ENCODE peak calls at places on chromosome 21, in ten cellular contexts. One of them, this sample, is unnamed.

GRCh38 chr21:38380391-38381137 is 117.7 kb downstream of the ERG start:
- DNase-seq in activated CD8-positive, alpha-beta memory T cell treated with anti-CD3 and anti-CD28 coated beads for 4 hours: no peak
- DNase-seq in GM20000: no peak
- DNase-seq in GM03348: peak; percentile 58
- DNase-seq in endothelial cell: no peak
- DNase-seq in GM23338: peak; percentile 12
- DNase-seq in fibroblast of the aortic adventitia: peak; percentile 72
- DNase-seq in kidney: no peak
- DNase-seq in stimulated activated CD4-positive, alpha-beta T cell treated with anti-CD3 and anti-CD28 coated beads, TNF-alpha, amount 100 ng/mL, for 4 hours: no peak
- DNase-seq in AG04450: no peak
- DNase-seq in this sample: peak; percentile 45

GRCh38 chr21:44084496-44085241 is 22.5 kb upstream of the PWP2 start:
- DNase-seq in activated CD8-positive, alpha-beta memory T cell treated with anti-CD3 and anti-CD28 coated beads for 4 hours: no peak
- DNase-seq in GM20000: no peak
- DNase-seq in GM03348: no peak
- DNase-seq in endothelial cell: no peak
- DNase-seq in GM23338: no peak
- DNase-seq in fibroblast of the aortic adventitia: no peak
- DNase-seq in kidney: peak; percentile 26
- DNase-seq in stimulated activated CD4-positive, alpha-beta T cell treated with anti-CD3 and anti-CD28 coated beads, TNF-alpha, amount 100 ng/mL, for 4 hours: no peak
- DNase-seq in AG04450: no peak
- DNase-seq in this sample: no peak

GRCh38 chr21:42651515-42652401 is 1.7 kb upstream of the PDE9A start:
- DNase-seq in activated CD8-positive, alpha-beta memory T cell treated with anti-CD3 and anti-CD28 coated beads for 4 hours: no peak
- DNase-seq in GM20000: peak; percentile 44
- DNase-seq in GM03348: no peak
- DNase-seq in endothelial cell: no peak
- DNase-seq in GM23338: no peak
- DNase-seq in fibroblast of the aortic adventitia: no peak
- DNase-seq in kidney: peak; percentile 90
- DNase-seq in stimulated activated CD4-positive, alpha-beta T cell treated with anti-CD3 and anti-CD28 coated beads, TNF-alpha, amount 100 ng/mL, for 4 hours: no peak
- DNase-seq in AG04450: no peak
- DNase-seq in this sample: no peak

GRCh38 chr21:30336596-30336995 is 898 bp downstream of the KRTAP27-1 start:
- DNase-seq in activated CD8-positive, alpha-beta memory T cell treated with anti-CD3 and anti-CD28 coated beads for 4 hours: no peak
- DNase-seq in GM20000: no peak
- DNase-seq in GM03348: peak; percentile 10
- DNase-seq in endothelial cell: no peak
- DNase-seq in GM23338: no peak
- DNase-seq in fibroblast of the aortic adventitia: no peak
- DNase-seq in kidney: no peak
- DNase-seq in stimulated activated CD4-positive, alpha-beta T cell treated with anti-CD3 and anti-CD28 coated beads, TNF-alpha, amount 100 ng/mL, for 4 hours: no peak
- DNase-seq in AG04450: no peak
- DNase-seq in this sample: peak; percentile 61

GRCh38 chr21:43624343-43624742 is 34.9 kb downstream of the HSF2BP start:
- DNase-seq in activated CD8-positive, alpha-beta memory T cell treated with anti-CD3 and anti-CD28 coated beads for 4 hours: no peak
- DNase-seq in GM20000: no peak
- DNase-seq in GM03348: no peak
- DNase-seq in endothelial cell: no peak
- DNase-seq in GM23338: peak; percentile 31
- DNase-seq in fibroblast of the aortic adventitia: no peak
- DNase-seq in kidney: no peak
- DNase-seq in stimulated activated CD4-positive, alpha-beta T cell treated with anti-CD3 and anti-CD28 coated beads, TNF-alpha, amount 100 ng/mL, for 4 hours: no peak
- DNase-seq in AG04450: no peak
- DNase-seq in this sample: no peak

GRCh38 chr21:43287974-43288755 is 119.4 kb downstream of the CRYAA start:
- DNase-seq in activated CD8-positive, alpha-beta memory T cell treated with anti-CD3 and anti-CD28 coated beads for 4 hours: no peak
- DNase-seq in GM20000: no peak
- DNase-seq in GM03348: no peak
- DNase-seq in endothelial cell: no peak
- DNase-seq in GM23338: no peak
- DNase-seq in fibroblast of the aortic adventitia: no peak
- DNase-seq in kidney: peak; percentile 73
- DNase-seq in stimulated activated CD4-positive, alpha-beta T cell treated with anti-CD3 and anti-CD28 coated beads, TNF-alpha, amount 100 ng/mL, for 4 hours: no peak
- DNase-seq in AG04450: no peak
- DNase-seq in this sample: no peak

GRCh38 chr21:42809577-42810440 is 69.5 kb downstream of the WDR4 start:
- DNase-seq in activated CD8-positive, alpha-beta memory T cell treated with anti-CD3 and anti-CD28 coated beads for 4 hours: no peak
- DNase-seq in GM20000: no peak
- DNase-seq in GM03348: no peak
- DNase-seq in endothelial cell: no peak
- DNase-seq in GM23338: no peak
- DNase-seq in fibroblast of the aortic adventitia: no peak
- DNase-seq in kidney: no peak
- DNase-seq in stimulated activated CD4-positive, alpha-beta T cell treated with anti-CD3 and anti-CD28 coated beads, TNF-alpha, amount 100 ng/mL, for 4 hours: no peak
- DNase-seq in AG04450: no peak
- DNase-seq in this sample: no peak

GRCh38 chr21:29072873-29073221 is 601 bp downstream of the CCT8 start:
- DNase-seq in activated CD8-positive, alpha-beta memory T cell treated with anti-CD3 and anti-CD28 coated beads for 4 hours: no peak
- DNase-seq in GM20000: no peak
- DNase-seq in GM03348: peak; percentile 25
- DNase-seq in endothelial cell: peak; percentile 18
- DNase-seq in GM23338: peak; percentile 47
- DNase-seq in fibroblast of the aortic adventitia: peak; percentile 49
- DNase-seq in kidney: no peak
- DNase-seq in stimulated activated CD4-positive, alpha-beta T cell treated with anti-CD3 and anti-CD28 coated beads, TNF-alpha, amount 100 ng/mL, for 4 hours: no peak
- DNase-seq in AG04450: no peak
- DNase-seq in this sample: peak; percentile 34

GRCh38 chr21:37365657-37366487 is 701 bp upstream of the DYRK1A start:
- DNase-seq in activated CD8-positive, alpha-beta memory T cell treated with anti-CD3 and anti-CD28 coated beads for 4 hours: no peak
- DNase-seq in GM20000: peak; percentile 93
- DNase-seq in GM03348: peak; percentile 83
- DNase-seq in endothelial cell: peak; percentile 81
- DNase-seq in GM23338: peak; percentile 83
- DNase-seq in fibroblast of the aortic adventitia: peak; percentile 57
- DNase-seq in kidney: peak; percentile 92
- DNase-seq in stimulated activated CD4-positive, alpha-beta T cell treated with anti-CD3 and anti-CD28 coated beads, TNF-alpha, amount 100 ng/mL, for 4 hours: peak; percentile 57
- DNase-seq in AG04450: no peak
- DNase-seq in this sample: peak; percentile 68

GRCh38 chr21:43269981-43270670 is 101.3 kb downstream of the CRYAA start:
- DNase-seq in activated CD8-positive, alpha-beta memory T cell treated with anti-CD3 and anti-CD28 coated beads for 4 hours: no peak
- DNase-seq in GM20000: no peak
- DNase-seq in GM03348: no peak
- DNase-seq in endothelial cell: no peak
- DNase-seq in GM23338: no peak
- DNase-seq in fibroblast of the aortic adventitia: no peak
- DNase-seq in kidney: peak; percentile 34
- DNase-seq in stimulated activated CD4-positive, alpha-beta T cell treated with anti-CD3 and anti-CD28 coated beads, TNF-alpha, amount 100 ng/mL, for 4 hours: no peak
- DNase-seq in AG04450: no peak
- DNase-seq in this sample: no peak

GRCh38 chr21:27423073-27423472 is 456.2 kb upstream of the ADAMTS5 start:
- DNase-seq in activated CD8-positive, alpha-beta memory T cell treated with anti-CD3 and anti-CD28 coated beads for 4 hours: no peak
- DNase-seq in GM20000: no peak
- DNase-seq in GM03348: peak; percentile 78
- DNase-seq in endothelial cell: no peak
- DNase-seq in GM23338: no peak
- DNase-seq in fibroblast of the aortic adventitia: peak; percentile 96
- DNase-seq in kidney: peak; percentile 88
- DNase-seq in stimulated activated CD4-positive, alpha-beta T cell treated with anti-CD3 and anti-CD28 coated beads, TNF-alpha, amount 100 ng/mL, for 4 hours: no peak
- DNase-seq in AG04450: peak; percentile 88
- DNase-seq in this sample: peak; percentile 88

GRCh38 chr21:44818636-44819011 is 762 bp upstream of the SUMO3 start:
- DNase-seq in activated CD8-positive, alpha-beta memory T cell treated with anti-CD3 and anti-CD28 coated beads for 4 hours: no peak
- DNase-seq in GM20000: no peak
- DNase-seq in GM03348: no peak
- DNase-seq in endothelial cell: no peak
- DNase-seq in GM23338: peak; percentile 47
- DNase-seq in fibroblast of the aortic adventitia: no peak
- DNase-seq in kidney: peak; percentile 87
- DNase-seq in stimulated activated CD4-positive, alpha-beta T cell treated with anti-CD3 and anti-CD28 coated beads, TNF-alpha, amount 100 ng/mL, for 4 hours: no peak
- DNase-seq in AG04450: no peak
- DNase-seq in this sample: no peak

GRCh38 chr21:42121792-42122191 is 50.7 kb downstream of the UMODL1 start:
- DNase-seq in activated CD8-positive, alpha-beta memory T cell treated with anti-CD3 and anti-CD28 coated beads for 4 hours: no peak
- DNase-seq in GM20000: no peak
- DNase-seq in GM03348: no peak
- DNase-seq in endothelial cell: no peak
- DNase-seq in GM23338: no peak
- DNase-seq in fibroblast of the aortic adventitia: no peak
- DNase-seq in kidney: peak; percentile 64
- DNase-seq in stimulated activated CD4-positive, alpha-beta T cell treated with anti-CD3 and anti-CD28 coated beads, TNF-alpha, amount 100 ng/mL, for 4 hours: no peak
- DNase-seq in AG04450: no peak
- DNase-seq in this sample: no peak

GRCh38 chr21:31255846-31256395 is 88.1 kb downstream of the TIAM1 start:
- DNase-seq in activated CD8-positive, alpha-beta memory T cell treated with anti-CD3 and anti-CD28 coated beads for 4 hours: no peak
- DNase-seq in GM20000: no peak
- DNase-seq in GM03348: no peak
- DNase-seq in endothelial cell: no peak
- DNase-seq in GM23338: no peak
- DNase-seq in fibroblast of the aortic adventitia: no peak
- DNase-seq in kidney: no peak
- DNase-seq in stimulated activated CD4-positive, alpha-beta T cell treated with anti-CD3 and anti-CD28 coated beads, TNF-alpha, amount 100 ng/mL, for 4 hours: no peak
- DNase-seq in AG04450: no peak
- DNase-seq in this sample: no peak

GRCh38 chr21:40047993-40048730 is 180.9 kb downstream of the PCP4 start:
- DNase-seq in activated CD8-positive, alpha-beta memory T cell treated with anti-CD3 and anti-CD28 coated beads for 4 hours: no peak
- DNase-seq in GM20000: no peak
- DNase-seq in GM03348: no peak
- DNase-seq in endothelial cell: no peak
- DNase-seq in GM23338: no peak
- DNase-seq in fibroblast of the aortic adventitia: no peak
- DNase-seq in kidney: no peak
- DNase-seq in stimulated activated CD4-positive, alpha-beta T cell treated with anti-CD3 and anti-CD28 coated beads, TNF-alpha, amount 100 ng/mL, for 4 hours: no peak
- DNase-seq in AG04450: no peak
- DNase-seq in this sample: no peak

GRCh38 chr21:35981514-35982070 is 78.7 kb downstream of the SETD4 start:
- DNase-seq in activated CD8-positive, alpha-beta memory T cell treated with anti-CD3 and anti-CD28 coated beads for 4 hours: no peak
- DNase-seq in GM20000: no peak
- DNase-seq in GM03348: no peak
- DNase-seq in endothelial cell: no peak
- DNase-seq in GM23338: no peak
- DNase-seq in fibroblast of the aortic adventitia: no peak
- DNase-seq in kidney: no peak
- DNase-seq in stimulated activated CD4-positive, alpha-beta T cell treated with anti-CD3 and anti-CD28 coated beads, TNF-alpha, amount 100 ng/mL, for 4 hours: no peak
- DNase-seq in AG04450: no peak
- DNase-seq in this sample: no peak

GRCh38 chr21:46210378-46211136 is 18.0 kb downstream of the LSS start:
- DNase-seq in activated CD8-positive, alpha-beta memory T cell treated with anti-CD3 and anti-CD28 coated beads for 4 hours: no peak
- DNase-seq in GM20000: no peak
- DNase-seq in GM03348: no peak
- DNase-seq in endothelial cell: no peak
- DNase-seq in GM23338: peak; percentile 11
- DNase-seq in fibroblast of the aortic adventitia: no peak
- DNase-seq in kidney: peak; percentile 54
- DNase-seq in stimulated activated CD4-positive, alpha-beta T cell treated with anti-CD3 and anti-CD28 coated beads, TNF-alpha, amount 100 ng/mL, for 4 hours: no peak
- DNase-seq in AG04450: no peak
- DNase-seq in this sample: no peak

GRCh38 chr21:44708866-44709425 is 2.4 kb downstream of the TSPEAR start:
- DNase-seq in activated CD8-positive, alpha-beta memory T cell treated with anti-CD3 and anti-CD28 coated beads for 4 hours: no peak
- DNase-seq in GM20000: no peak
- DNase-seq in GM03348: no peak
- DNase-seq in endothelial cell: no peak
- DNase-seq in GM23338: no peak
- DNase-seq in fibroblast of the aortic adventitia: no peak
- DNase-seq in kidney: peak; percentile 45
- DNase-seq in stimulated activated CD4-positive, alpha-beta T cell treated with anti-CD3 and anti-CD28 coated beads, TNF-alpha, amount 100 ng/mL, for 4 hours: no peak
- DNase-seq in AG04450: no peak
- DNase-seq in this sample: no peak

GRCh38 chr21:35120631-35121180 is 71.6 kb upstream of the RUNX1 start:
- DNase-seq in activated CD8-positive, alpha-beta memory T cell treated with anti-CD3 and anti-CD28 coated beads for 4 hours: no peak
- DNase-seq in GM20000: no peak
- DNase-seq in GM03348: no peak
- DNase-seq in endothelial cell: no peak
- DNase-seq in GM23338: peak; percentile 11
- DNase-seq in fibroblast of the aortic adventitia: no peak
- DNase-seq in kidney: no peak
- DNase-seq in stimulated activated CD4-positive, alpha-beta T cell treated with anti-CD3 and anti-CD28 coated beads, TNF-alpha, amount 100 ng/mL, for 4 hours: no peak
- DNase-seq in AG04450: no peak
- DNase-seq in this sample: no peak

GRCh38 chr21:29104239-29104708 is 26.2 kb upstream of the MAP3K7CL start:
- DNase-seq in activated CD8-positive, alpha-beta memory T cell treated with anti-CD3 and anti-CD28 coated beads for 4 hours: no peak
- DNase-seq in GM20000: peak; percentile 25
- DNase-seq in GM03348: no peak
- DNase-seq in endothelial cell: no peak
- DNase-seq in GM23338: no peak
- DNase-seq in fibroblast of the aortic adventitia: no peak
- DNase-seq in kidney: no peak
- DNase-seq in stimulated activated CD4-positive, alpha-beta T cell treated with anti-CD3 and anti-CD28 coated beads, TNF-alpha, amount 100 ng/mL, for 4 hours: no peak
- DNase-seq in AG04450: no peak
- DNase-seq in this sample: no peak

GRCh38 chr21:41366522-41367151 is 4.8 kb downstream of the MX2 start:
- DNase-seq in activated CD8-positive, alpha-beta memory T cell treated with anti-CD3 and anti-CD28 coated beads for 4 hours: no peak
- DNase-seq in GM20000: peak; percentile 69
- DNase-seq in GM03348: no peak
- DNase-seq in endothelial cell: no peak
- DNase-seq in GM23338: no peak
- DNase-seq in fibroblast of the aortic adventitia: peak; percentile 21
- DNase-seq in kidney: no peak
- DNase-seq in stimulated activated CD4-positive, alpha-beta T cell treated with anti-CD3 and anti-CD28 coated beads, TNF-alpha, amount 100 ng/mL, for 4 hours: no peak
- DNase-seq in AG04450: peak; percentile 6
- DNase-seq in this sample: peak; percentile 85

GRCh38 chr21:36694593-36695282 is 4.2 kb upstream of the SIM2 start:
- DNase-seq in activated CD8-positive, alpha-beta memory T cell treated with anti-CD3 and anti-CD28 coated beads for 4 hours: no peak
- DNase-seq in GM20000: peak; percentile 30
- DNase-seq in GM03348: no peak
- DNase-seq in endothelial cell: peak; percentile 4
- DNase-seq in GM23338: no peak
- DNase-seq in fibroblast of the aortic adventitia: no peak
- DNase-seq in kidney: no peak
- DNase-seq in stimulated activated CD4-positive, alpha-beta T cell treated with anti-CD3 and anti-CD28 coated beads, TNF-alpha, amount 100 ng/mL, for 4 hours: no peak
- DNase-seq in AG04450: no peak
- DNase-seq in this sample: no peak

GRCh38 chr21:39923441-39923840 is 56.2 kb downstream of the PCP4 start:
- DNase-seq in activated CD8-positive, alpha-beta memory T cell treated with anti-CD3 and anti-CD28 coated beads for 4 hours: no peak
- DNase-seq in GM20000: no peak
- DNase-seq in GM03348: no peak
- DNase-seq in endothelial cell: no peak
- DNase-seq in GM23338: no peak
- DNase-seq in fibroblast of the aortic adventitia: no peak
- DNase-seq in kidney: no peak
- DNase-seq in stimulated activated CD4-positive, alpha-beta T cell treated with anti-CD3 and anti-CD28 coated beads, TNF-alpha, amount 100 ng/mL, for 4 hours: no peak
- DNase-seq in AG04450: no peak
- DNase-seq in this sample: no peak

GRCh38 chr21:26843912-26844257 is 1.3 kb downstream of the ADAMTS1 start:
- DNase-seq in activated CD8-positive, alpha-beta memory T cell treated with anti-CD3 and anti-CD28 coated beads for 4 hours: no peak
- DNase-seq in GM20000: no peak
- DNase-seq in GM03348: peak; percentile 48
- DNase-seq in endothelial cell: no peak
- DNase-seq in GM23338: peak; percentile 30
- DNase-seq in fibroblast of the aortic adventitia: peak; percentile 42
- DNase-seq in kidney: no peak
- DNase-seq in stimulated activated CD4-positive, alpha-beta T cell treated with anti-CD3 and anti-CD28 coated beads, TNF-alpha, amount 100 ng/mL, for 4 hours: no peak
- DNase-seq in AG04450: no peak
- DNase-seq in this sample: peak; percentile 67

GRCh38 chr21:37842163-37842919 is 73.9 kb downstream of the KCNJ6 start:
- DNase-seq in activated CD8-positive, alpha-beta memory T cell treated with anti-CD3 and anti-CD28 coated beads for 4 hours: no peak
- DNase-seq in GM20000: no peak
- DNase-seq in GM03348: no peak
- DNase-seq in endothelial cell: no peak
- DNase-seq in GM23338: no peak
- DNase-seq in fibroblast of the aortic adventitia: no peak
- DNase-seq in kidney: no peak
- DNase-seq in stimulated activated CD4-positive, alpha-beta T cell treated with anti-CD3 and anti-CD28 coated beads, TNF-alpha, amount 100 ng/mL, for 4 hours: no peak
- DNase-seq in AG04450: no peak
- DNase-seq in this sample: no peak

GRCh38 chr21:43961382-43961909 is 50.7 kb upstream of the TRAPPC10 start:
- DNase-seq in activated CD8-positive, alpha-beta memory T cell treated with anti-CD3 and anti-CD28 coated beads for 4 hours: no peak
- DNase-seq in GM20000: no peak
- DNase-seq in GM03348: no peak
- DNase-seq in endothelial cell: no peak
- DNase-seq in GM23338: no peak
- DNase-seq in fibroblast of the aortic adventitia: no peak
- DNase-seq in kidney: no peak
- DNase-seq in stimulated activated CD4-positive, alpha-beta T cell treated with anti-CD3 and anti-CD28 coated beads, TNF-alpha, amount 100 ng/mL, for 4 hours: no peak
- DNase-seq in AG04450: no peak
- DNase-seq in this sample: no peak

GRCh38 chr21:37253991-37254390 is 13.1 kb downstream of the VPS26C start:
- DNase-seq in activated CD8-positive, alpha-beta memory T cell treated with anti-CD3 and anti-CD28 coated beads for 4 hours: no peak
- DNase-seq in GM20000: no peak
- DNase-seq in GM03348: no peak
- DNase-seq in endothelial cell: no peak
- DNase-seq in GM23338: no peak
- DNase-seq in fibroblast of the aortic adventitia: peak; percentile 66
- DNase-seq in kidney: no peak
- DNase-seq in stimulated activated CD4-positive, alpha-beta T cell treated with anti-CD3 and anti-CD28 coated beads, TNF-alpha, amount 100 ng/mL, for 4 hours: no peak
- DNase-seq in AG04450: peak; percentile 30
- DNase-seq in this sample: no peak

GRCh38 chr21:33290441-33290840 is 24.3 kb downstream of the IL10RB start:
- DNase-seq in activated CD8-positive, alpha-beta memory T cell treated with anti-CD3 and anti-CD28 coated beads for 4 hours: no peak
- DNase-seq in GM20000: no peak
- DNase-seq in GM03348: no peak
- DNase-seq in endothelial cell: no peak
- DNase-seq in GM23338: no peak
- DNase-seq in fibroblast of the aortic adventitia: no peak
- DNase-seq in kidney: no peak
- DNase-seq in stimulated activated CD4-positive, alpha-beta T cell treated with anti-CD3 and anti-CD28 coated beads, TNF-alpha, amount 100 ng/mL, for 4 hours: no peak
- DNase-seq in AG04450: no peak
- DNase-seq in this sample: no peak